ENCODE peak calls at places on chromosome X, in four cellular contexts. One of them, this sample, is unnamed.

GRCh38 chrX:41084044-41084359 is 1.2 kb upstream of the USP9X start:
- DNase-seq in CD8-positive, alpha-beta memory T cell: no peak
- DNase-seq in BE2C: no peak
- DNase-seq in AG10803: no peak
- DNase-seq in this sample: no peak

GRCh38 chrX:119041175-119041574 is 31.6 kb upstream of the CT47C1 start:
- DNase-seq in CD8-positive, alpha-beta memory T cell: no peak
- DNase-seq in BE2C: peak; percentile 7
- DNase-seq in AG10803: peak; percentile 66
- DNase-seq in this sample: peak; percentile 74

GRCh38 chrX:75335127-75335458 is 61.2 kb downstream of the UPRT start:
- DNase-seq in CD8-positive, alpha-beta memory T cell: no peak
- DNase-seq in BE2C: no peak
- DNase-seq in AG10803: no peak
- DNase-seq in this sample: no peak

GRCh38 chrX:16160729-16161128 is 6.6 kb upstream of the MAGEB17 start:
- DNase-seq in CD8-positive, alpha-beta memory T cell: no peak
- DNase-seq in BE2C: no peak
- DNase-seq in AG10803: peak; percentile 89
- DNase-seq in this sample: peak; percentile 33

GRCh38 chrX:153665726-153666306 is 7.8 kb downstream of the PNCK start:
- DNase-seq in CD8-positive, alpha-beta memory T cell: no peak
- DNase-seq in BE2C: no peak
- DNase-seq in AG10803: no peak
- DNase-seq in this sample: no peak

GRCh38 chrX:14352511-14352910 is 176.8 kb upstream of the GLRA2 start:
- DNase-seq in CD8-positive, alpha-beta memory T cell: no peak
- DNase-seq in BE2C: no peak
- DNase-seq in AG10803: peak; percentile 81
- DNase-seq in this sample: no peak

GRCh38 chrX:41384041-41384705 is 50.2 kb downstream of the DDX3X start:
- DNase-seq in CD8-positive, alpha-beta memory T cell: no peak
- DNase-seq in BE2C: no peak
- DNase-seq in AG10803: peak; percentile 71
- DNase-seq in this sample: peak; percentile 64

GRCh38 chrX:76148753-76149152 is 24.1 kb upstream of the PBDC1 start:
- DNase-seq in CD8-positive, alpha-beta memory T cell: peak; percentile 60
- DNase-seq in BE2C: peak; percentile 28
- DNase-seq in AG10803: peak; percentile 25
- DNase-seq in this sample: no peak

GRCh38 chrX:1361275-1361674 is 24.7 kb downstream of the IL3RA start:
- DNase-seq in CD8-positive, alpha-beta memory T cell: no peak
- DNase-seq in BE2C: no peak
- DNase-seq in AG10803: no peak
- DNase-seq in this sample: no peak

DNA sequence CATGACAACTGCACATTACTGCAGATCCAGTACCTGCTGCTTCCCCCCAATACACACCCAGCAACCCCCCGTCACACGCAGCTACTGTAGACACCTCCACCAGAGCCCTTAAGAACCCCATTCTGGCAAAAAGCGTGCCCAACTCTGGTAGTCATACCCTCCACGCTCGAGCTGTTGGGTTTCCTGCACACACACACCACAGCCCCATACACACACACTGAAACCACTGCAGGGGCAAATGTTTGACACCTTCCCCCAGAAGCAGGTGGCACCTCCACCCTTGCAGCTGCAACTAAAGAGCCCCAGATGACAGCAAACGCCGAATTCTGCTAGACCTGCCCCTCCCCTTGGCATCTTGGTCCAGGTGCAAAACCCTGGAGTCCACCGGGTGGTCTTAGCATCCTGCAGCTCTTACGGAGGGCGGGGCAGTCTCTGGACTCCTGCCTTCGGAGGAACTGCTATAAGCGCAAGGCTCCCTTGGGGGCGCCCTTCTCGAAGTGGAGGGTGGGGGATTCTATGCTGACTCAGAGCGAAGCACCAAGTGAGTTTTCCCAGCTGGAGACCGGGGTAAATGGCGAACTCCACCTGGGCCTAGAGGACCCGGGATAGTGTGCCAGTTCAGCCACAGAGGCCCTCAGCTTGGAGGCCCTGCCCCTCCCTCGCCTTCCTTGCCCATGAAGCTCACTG is 1.5 kb downstream of the FRMPD3 start:
- DNase-seq in CD8-positive, alpha-beta memory T cell: peak; percentile 67
- DNase-seq in BE2C: peak; percentile 10
- DNase-seq in AG10803: no peak
- DNase-seq in this sample: no peak
- H3K4me3 ChIP-seq in CD8-positive, alpha-beta memory T cell: peak overlapping the region; percentile 12
- H3K4me3 ChIP-seq in BE2C: no peak overlapping the region
- H3K4me3 ChIP-seq in AG10803: no peak overlapping the region
- H3K4me3 ChIP-seq in this sample: no peak overlapping the region

DNA sequence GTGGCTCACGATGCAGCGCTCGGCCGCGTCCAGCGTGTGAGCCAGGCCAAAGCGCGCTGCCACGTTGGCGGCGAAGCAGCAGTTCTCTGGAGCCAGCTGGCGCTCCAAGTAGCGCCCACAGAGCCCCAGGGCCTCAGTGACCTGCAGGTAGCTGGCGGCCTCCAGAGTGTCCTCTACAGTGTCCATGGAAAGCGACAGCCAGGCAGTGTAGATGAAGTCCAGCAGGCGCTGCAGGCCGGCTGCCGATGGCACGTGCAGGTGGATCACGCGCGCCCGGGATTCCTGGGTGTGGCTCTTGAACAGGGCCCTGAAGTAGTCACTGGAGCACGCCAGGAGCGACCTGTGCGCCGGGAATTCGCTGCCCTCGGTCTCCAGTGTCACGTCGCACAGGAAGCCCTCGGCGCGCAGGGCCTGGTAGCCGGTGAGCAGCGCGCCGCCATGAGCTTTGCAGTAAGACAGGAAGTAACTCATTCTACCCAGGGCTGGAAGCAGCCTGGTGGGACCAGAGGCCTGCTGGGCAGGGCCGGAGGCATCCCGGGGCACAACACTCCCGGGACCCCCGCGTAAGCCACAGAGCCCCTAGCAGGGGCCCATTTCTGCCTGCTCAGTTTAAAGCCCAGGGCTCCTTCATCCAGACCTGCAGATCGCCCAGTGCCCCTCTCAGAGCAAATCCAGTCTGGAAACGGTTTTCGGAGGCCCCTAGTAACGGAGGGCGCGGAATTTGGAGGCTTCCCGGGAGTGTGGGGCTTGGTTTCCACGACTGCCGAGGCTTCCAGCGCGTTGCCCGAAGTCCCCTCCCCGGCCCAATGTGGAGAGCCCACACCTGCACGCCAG is 595 bp downstream of the KLHL34 start:
- DNase-seq in CD8-positive, alpha-beta memory T cell: no peak
- DNase-seq in BE2C: no peak
- DNase-seq in AG10803: no peak
- DNase-seq in this sample: no peak
- H3K4me3 ChIP-seq in CD8-positive, alpha-beta memory T cell: peak overlapping the region; percentile 26
- H3K4me3 ChIP-seq in BE2C: no peak overlapping the region
- H3K4me3 ChIP-seq in AG10803: no peak overlapping the region
- H3K4me3 ChIP-seq in this sample: no peak overlapping the region

GRCh38 chrX:53086464-53086863 is 4.3 kb downstream of the TSPYL2 start:
- DNase-seq in CD8-positive, alpha-beta memory T cell: no peak
- DNase-seq in BE2C: no peak
- DNase-seq in AG10803: no peak
- DNase-seq in this sample: no peak

GRCh38 chrX:53087378-53087777 is 5.2 kb downstream of the TSPYL2 start:
- DNase-seq in CD8-positive, alpha-beta memory T cell: no peak
- DNase-seq in BE2C: no peak
- DNase-seq in AG10803: no peak
- DNase-seq in this sample: no peak

GRCh38 chrX:53089224-53089842 is 4.6 kb upstream of the KANTR start:
- DNase-seq in CD8-positive, alpha-beta memory T cell: peak; percentile 50
- DNase-seq in BE2C: peak; percentile 40
- DNase-seq in AG10803: peak; percentile 63
- DNase-seq in this sample: no peak

GRCh38 chrX:53085661-53086229 is 3.6 kb downstream of the TSPYL2 start:
- DNase-seq in CD8-positive, alpha-beta memory T cell: peak; percentile 55
- DNase-seq in BE2C: no peak
- DNase-seq in AG10803: no peak
- DNase-seq in this sample: no peak

GRCh38 chrX:53088136-53088974 is 5.6 kb upstream of the KANTR start:
- DNase-seq in CD8-positive, alpha-beta memory T cell: peak; percentile 83
- DNase-seq in BE2C: peak; percentile 80
- DNase-seq in AG10803: peak; percentile 58
- DNase-seq in this sample: peak; percentile 62
- H3K4me3 ChIP-seq in CD8-positive, alpha-beta memory T cell: peak overlapping the region; percentile 67
- H3K4me3 ChIP-seq in BE2C: peak overlapping the region; percentile 77
- H3K4me3 ChIP-seq in AG10803: peak overlapping the region; percentile 51
- H3K4me3 ChIP-seq in this sample: peak overlapping the region; percentile 33

GRCh38 chrX:65758505-65758904 is 91.1 kb downstream of the MSN start:
- DNase-seq in CD8-positive, alpha-beta memory T cell: no peak
- DNase-seq in BE2C: no peak
- DNase-seq in AG10803: no peak
- DNase-seq in this sample: no peak
- H3K4me3 ChIP-seq in CD8-positive, alpha-beta memory T cell: no peak overlapping the region
- H3K4me3 ChIP-seq in BE2C: no peak overlapping the region
- H3K4me3 ChIP-seq in AG10803: no peak overlapping the region
- H3K4me3 ChIP-seq in this sample: no peak overlapping the region

DNA sequence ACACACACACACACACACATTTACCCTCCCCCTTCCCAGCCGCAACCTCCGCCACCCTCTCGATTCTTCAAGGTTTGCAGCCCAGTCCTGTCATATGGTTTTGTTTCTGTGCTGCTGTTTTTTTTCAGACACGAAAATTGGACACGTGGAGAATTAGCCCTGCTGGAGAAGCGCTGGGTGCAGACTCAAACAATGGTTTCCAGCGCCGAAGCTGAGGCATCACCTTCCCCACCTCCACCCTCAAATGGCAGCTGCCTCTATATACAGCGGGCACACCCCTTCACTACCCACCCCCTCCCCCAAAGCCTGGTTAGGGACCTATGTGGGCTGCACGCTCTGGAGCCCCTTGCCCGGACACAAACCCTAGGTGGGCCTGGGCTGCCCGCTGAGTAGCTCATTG is 87.9 kb downstream of the BCOR start:
- DNase-seq in CD8-positive, alpha-beta memory T cell: no peak
- DNase-seq in BE2C: no peak
- DNase-seq in AG10803: no peak
- DNase-seq in this sample: no peak
- H3K4me3 ChIP-seq in CD8-positive, alpha-beta memory T cell: no peak overlapping the region
- H3K4me3 ChIP-seq in BE2C: peak overlapping the region; percentile 47
- H3K4me3 ChIP-seq in AG10803: no peak overlapping the region
- H3K4me3 ChIP-seq in this sample: no peak overlapping the region

This sample was measured in skeletal muscle cell.